ENCODE peak calls at places on chromosomes 3 and 15, in five cellular contexts. One of them, this sample, is unnamed.

GRCh38 chr3:188326968-188327367 is 173.0 kb downstream of the LPP start:
- DNase-seq in endothelial cell: no peak
- DNase-seq in gastrocnemius medialis: no peak
- DNase-seq in endodermal cell: no peak
- DNase-seq in anterior cingulate cortex: no peak
- DNase-seq in this sample: no peak

GRCh38 chr3:173733029-173733652 is 335.6 kb downstream of the NLGN1 start:
- DNase-seq in endothelial cell: no peak
- DNase-seq in gastrocnemius medialis: no peak
- DNase-seq in endodermal cell: no peak
- DNase-seq in anterior cingulate cortex: no peak
- DNase-seq in this sample: no peak

GRCh38 chr15:74982183-74982582 is 13.2 kb upstream of the SCAMP5 start:
- DNase-seq in endothelial cell: no peak
- DNase-seq in gastrocnemius medialis: no peak
- DNase-seq in endodermal cell: no peak
- DNase-seq in anterior cingulate cortex: no peak
- DNase-seq in this sample: no peak

GRCh38 chr3:14440531-14441239 is 38.3 kb downstream of the SLC6A6 start:
- DNase-seq in endothelial cell: peak
- DNase-seq in gastrocnemius medialis: no peak
- DNase-seq in endodermal cell: peak
- DNase-seq in anterior cingulate cortex: no peak
- DNase-seq in this sample: no peak

GRCh38 chr15:37099321-37100108 is 834 bp downstream of the MEIS2 start:
- DNase-seq in endothelial cell: no peak
- DNase-seq in gastrocnemius medialis: no peak
- DNase-seq in endodermal cell: no peak
- DNase-seq in anterior cingulate cortex: no peak
- DNase-seq in this sample: no peak

GRCh38 chr15:57334257-57334656 is 42.0 kb upstream of the CGNL1 start:
- DNase-seq in endothelial cell: no peak
- DNase-seq in gastrocnemius medialis: no peak
- DNase-seq in endodermal cell: peak
- DNase-seq in anterior cingulate cortex: no peak
- DNase-seq in this sample: no peak

GRCh38 chr15:70100495-70101331 is 3.0 kb upstream of the TLE3 start:
- DNase-seq in endothelial cell: peak
- DNase-seq in gastrocnemius medialis: no peak
- DNase-seq in endodermal cell: peak
- DNase-seq in anterior cingulate cortex: no peak
- DNase-seq in this sample: no peak

GRCh38 chr3:66452247-66453040 is 48.4 kb downstream of the LRIG1 start:
- DNase-seq in endothelial cell: no peak
- DNase-seq in gastrocnemius medialis: no peak
- DNase-seq in endodermal cell: no peak
- DNase-seq in anterior cingulate cortex: no peak
- DNase-seq in this sample: no peak

GRCh38 chr3:146019508-146019907 is 141.5 kb downstream of the PLOD2 start:
- DNase-seq in endothelial cell: no peak
- DNase-seq in gastrocnemius medialis: no peak
- DNase-seq in endodermal cell: no peak
- DNase-seq in anterior cingulate cortex: no peak
- DNase-seq in this sample: no peak

GRCh38 chr15:41691471-41691870 is 31.3 kb downstream of the MGA start:
- DNase-seq in endothelial cell: no peak
- DNase-seq in gastrocnemius medialis: no peak
- DNase-seq in endodermal cell: no peak
- DNase-seq in anterior cingulate cortex: no peak
- DNase-seq in this sample: no peak

GRCh38 chr3:52202384-52203077 is 4.6 kb downstream of the ALAS1 start:
- DNase-seq in endothelial cell: no peak
- DNase-seq in gastrocnemius medialis: no peak
- DNase-seq in endodermal cell: no peak
- DNase-seq in anterior cingulate cortex: no peak
- DNase-seq in this sample: no peak

GRCh38 chr15:38129531-38130199 is 123.0 kb upstream of the SPRED1 start:
- DNase-seq in endothelial cell: no peak
- DNase-seq in gastrocnemius medialis: peak
- DNase-seq in endodermal cell: no peak
- DNase-seq in anterior cingulate cortex: peak
- DNase-seq in this sample: no peak

This sample was measured in dorsolateral prefrontal cortex.